ENCODE peak calls at places on chromosomes 12 and 14, in six cellular contexts. R is IMR-90, I is heart right ventricle, F is uterus, T is gastrocnemius medialis, P is mammary epithelial cell. Q is an unnamed sample. For H3K36me3, the result is how much of the 10 kb centered on the place peaks cover.

GRCh38 chr12:74418573-74418972 is 119.1 kb upstream of the ATXN7L3B start:
- DNase-seq in R (no peak), I (no peak), F (no peak), T (no peak), P (no peak), Q (no peak)

GRCh38 chr14:96754162-96754844 is 42.9 kb upstream of the VRK1 start:
- DNase-seq in R (peak), I (no peak), F (no peak), T (no peak), P (peak), Q (no peak)

GRCh38 chr14:98901511-98902205 is 370.3 kb downstream of the BCL11B start:
- DNase-seq in R (no peak), I (no peak), F (no peak), T (no peak), P (no peak), Q (no peak)

GRCh38 chr12:98424726-98425401 is 90.5 kb upstream of the TMPO start:
- DNase-seq in R (peak), I (peak), F (peak), T (peak), P (peak), Q (peak)

GRCh38 chr14:72780771-72781170 is 113.1 kb downstream of the DPF3 start:
- DNase-seq in R (peak), I (no peak), F (no peak), T (no peak), P (no peak), Q (peak)

GRCh38 chr12:107101651-107102050 is 8.3 kb upstream of the CRY1 start:
- DNase-seq in R (no peak), I (no peak), F (no peak), T (no peak), P (no peak), Q (no peak)

GRCh38 chr12:123934016-123934620 is 38.5 kb downstream of the CCDC92 start:
- DNase-seq in R (no peak), I (no peak), F (no peak), T (no peak), P (no peak), Q (no peak)

GRCh38 chr14:41285193-41285748 is 321.4 kb upstream of the LRFN5 start:
- DNase-seq in R (peak), I (peak), F (no peak), T (no peak), P (peak), Q (no peak)

GRCh38 chr12:45666452-45667215 is 62.9 kb upstream of the ARID2 start:
- DNase-seq in R (peak), I (no peak), F (no peak), T (no peak), P (no peak), Q (no peak)

GRCh38 chr14:32077081-32078029 is at the start of gene ARHGAP5:
- DNase-seq in R (peak), I (peak), F (peak), T (peak), P (no peak), Q (no peak)

GRCh38 chr14:24179961-24180726 is 8.3 kb downstream of the REC8 start:
- DNase-seq in R (peak), I (no peak), F (peak), T (no peak), P (peak), Q (peak)
- H3K36me3 ChIP-seq in R (half or more), I (half or more), F (under half), T (under half), P (under half), Q (half or more)

DNA sequence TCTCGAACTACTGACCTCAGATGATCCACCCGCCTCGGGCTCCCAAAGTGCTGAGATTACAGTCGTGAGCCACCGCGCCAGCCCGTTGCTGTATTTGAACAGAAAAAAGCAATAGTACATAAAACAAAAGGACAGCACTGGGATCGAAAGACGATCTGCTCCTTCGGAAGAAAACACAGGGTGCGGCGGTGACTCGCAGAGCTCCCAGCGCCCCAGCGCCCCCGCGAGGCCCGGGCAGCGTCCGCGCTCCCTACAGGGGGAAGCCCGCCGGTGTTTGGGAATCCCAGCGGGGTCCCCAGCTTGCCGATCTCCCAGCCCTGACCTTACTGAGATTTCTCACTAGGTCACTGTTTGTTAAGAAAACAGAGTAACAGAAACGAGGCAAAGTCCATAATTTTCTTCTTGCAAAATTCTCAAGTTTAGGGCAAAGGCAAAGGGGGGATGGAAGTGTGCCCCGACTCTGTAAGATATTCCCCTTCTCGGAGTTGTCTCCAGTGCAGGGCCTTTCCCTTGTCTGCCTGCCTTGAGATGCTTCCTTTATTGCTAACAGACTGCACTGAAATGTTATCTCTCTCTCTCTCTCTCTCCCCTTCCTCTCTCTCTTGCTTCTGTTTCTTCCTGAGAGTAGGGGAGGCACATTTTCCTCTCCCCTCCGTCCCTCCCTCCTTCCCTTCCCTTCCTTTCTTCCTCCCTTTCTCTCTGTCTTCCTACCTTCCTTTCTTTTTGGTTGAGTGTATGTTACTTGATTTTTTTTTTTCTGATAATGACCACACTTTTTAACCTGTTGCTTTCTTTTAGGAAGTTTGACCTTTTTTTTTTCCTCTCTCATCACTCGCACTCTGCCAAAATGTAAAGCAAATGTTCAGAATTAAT is 92.0 kb downstream of the TMEM30B start:
- DNase-seq in R (peak), I (peak), F (no peak), T (peak), P (no peak), Q (no peak)
- TF ChIP-seq CTCF in R (peak), I (no peak), F (no peak), T (peak), P (peak), Q (peak)

DNA sequence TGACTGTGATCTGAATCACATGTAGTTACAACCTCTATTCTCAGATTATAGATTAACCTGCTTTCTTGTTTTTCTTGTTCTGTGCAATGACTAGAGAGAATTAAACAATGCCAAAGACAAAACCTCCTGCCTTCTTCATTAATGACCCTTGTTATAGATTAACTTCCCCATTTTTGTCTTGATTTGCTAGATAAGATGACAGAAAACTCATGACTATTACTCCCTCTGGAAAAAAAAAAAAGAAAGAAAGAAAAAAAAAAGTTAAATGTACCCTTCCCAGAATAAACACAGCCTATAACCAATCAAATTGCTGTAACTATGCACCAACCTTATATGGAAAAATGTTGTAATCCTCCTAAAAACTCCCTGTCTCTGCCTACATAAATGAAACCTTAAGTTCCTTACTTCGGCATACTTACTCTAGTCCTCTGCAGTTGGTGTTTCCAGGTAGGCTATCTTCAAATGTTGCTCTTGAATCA is 41.1 kb upstream of the PCED1B start:
- DNase-seq in R (peak), I (no peak), F (no peak), T (no peak), P (peak), Q (no peak)
- H3K4me3 ChIP-seq in R (no peak), I (no peak), F (no peak), T (no peak), P (no peak), Q (no peak)

DNA sequence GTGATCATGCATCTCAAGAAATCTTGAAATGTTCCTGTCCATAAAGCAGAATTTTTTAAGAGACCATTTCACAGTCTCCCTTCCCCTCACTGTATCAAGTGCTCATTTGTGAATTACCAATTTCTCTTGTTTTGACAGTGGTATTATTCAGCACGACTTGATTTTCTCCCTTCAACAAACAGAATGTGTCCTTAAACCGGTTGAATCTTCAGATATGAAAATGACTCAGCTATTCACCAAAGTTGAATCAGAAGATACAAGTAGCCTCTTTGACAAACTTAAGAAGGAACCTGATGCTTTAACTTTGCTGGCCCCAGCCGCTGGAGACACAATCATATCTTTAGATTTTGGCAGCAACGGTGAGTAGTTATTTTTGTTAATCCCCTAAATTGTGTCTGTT is 25.5 kb upstream of the SNAPC1 start:
- DNase-seq in R (peak), I (no peak), F (no peak), T (no peak), P (no peak), Q (no peak)
- H3K36me3 ChIP-seq in R (half or more), I (half or more), F (under half), T (under half), P (half or more), Q (under half)

GRCh38 chr12:58931518-58931917 is 11.2 kb upstream of the LRIG3 start:
- DNase-seq in R (no peak), I (no peak), F (no peak), T (no peak), P (no peak), Q (no peak)
- TF ChIP-seq CTCF in R (no peak), I (no peak), F (no peak), T (no peak), P (peak), Q (no peak)

GRCh38 chr14:100902792-100903191 is 730 bp downstream of the RTL1 start:
- DNase-seq in R (no peak), I (no peak), F (no peak), T (no peak), P (no peak), Q (no peak)

GRCh38 chr14:100904307-100905019 is 941 bp upstream of the RTL1 start:
- DNase-seq in R (no peak), I (no peak), F (no peak), T (no peak), P (no peak), Q (no peak)

GRCh38 chr14:100905166-100905565 is 1.6 kb upstream of the RTL1 start:
- DNase-seq in R (no peak), I (no peak), F (no peak), T (no peak), P (no peak), Q (no peak)

GRCh38 chr14:100902295-100902694 is 1.2 kb downstream of the RTL1 start:
- DNase-seq in R (no peak), I (no peak), F (no peak), T (no peak), P (no peak), Q (no peak)

GRCh38 chr14:100903672-100904185 is at the start of gene RTL1:
- DNase-seq in R (no peak), I (no peak), F (no peak), T (no peak), P (no peak), Q (no peak)
- H3K4me3 ChIP-seq in R (no peak), I (no peak), F (no peak), T (no peak), P (no peak), Q (no peak)

GRCh38 chr12:109949089-109949488 is 47.1 kb downstream of the GIT2 start:
- DNase-seq in R (peak), I (peak), F (no peak), T (peak), P (no peak), Q (no peak)

GRCh38 chr12:109947511-109947910 is 47.4 kb downstream of the TCHP start:
- DNase-seq in R (peak), I (no peak), F (no peak), T (no peak), P (peak), Q (peak)

GRCh38 chr12:109946913-109947312 is 46.8 kb downstream of the TCHP start:
- DNase-seq in R (no peak), I (no peak), F (no peak), T (no peak), P (no peak), Q (no peak)

GRCh38 chr12:109946505-109946904 is 46.4 kb downstream of the TCHP start:
- DNase-seq in R (peak), I (peak), F (no peak), T (no peak), P (no peak), Q (no peak)

GRCh38 chr12:109948382-109948781 is 47.8 kb downstream of the GIT2 start:
- DNase-seq in R (no peak), I (no peak), F (no peak), T (no peak), P (no peak), Q (no peak)
- H3K36me3 ChIP-seq in R (under half), I (half or more), F (under half), T (under half), P (under half), Q (under half)

DNA sequence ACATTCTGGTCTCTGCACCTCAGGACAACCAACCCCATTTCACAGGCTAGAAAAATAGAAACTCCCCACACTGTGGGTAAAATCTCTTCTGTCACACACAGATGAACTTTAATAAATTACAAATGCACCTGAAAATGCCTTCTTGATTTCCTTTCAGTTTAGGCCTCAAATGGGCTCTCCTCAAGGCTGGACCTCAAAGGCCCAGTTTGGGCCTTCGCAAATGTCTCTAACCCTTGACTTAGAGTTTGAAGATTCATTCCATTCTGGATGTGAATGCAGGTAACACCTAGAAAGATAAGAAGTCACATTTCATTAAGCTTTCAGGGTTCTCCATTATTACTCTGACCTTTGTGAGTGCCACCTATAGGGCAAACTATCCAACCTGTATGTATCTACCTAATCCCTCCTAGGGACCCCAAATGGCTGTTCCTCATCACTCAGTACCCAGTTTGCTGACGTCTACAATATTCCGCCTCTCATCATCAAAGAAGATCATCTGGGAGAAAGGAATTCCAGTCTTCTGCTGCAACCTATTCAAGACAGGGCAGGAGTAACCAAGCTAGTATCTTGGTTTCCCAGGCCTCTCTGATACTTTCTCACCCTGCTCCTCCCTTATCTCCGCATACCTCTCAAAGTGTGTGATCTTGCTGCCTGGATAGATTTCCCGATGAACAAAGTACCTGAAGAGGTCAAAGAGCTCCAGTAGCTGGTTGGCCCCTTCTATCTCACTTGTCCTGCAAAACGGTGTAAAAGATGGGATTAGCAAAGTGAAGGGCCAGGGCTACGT is 771 bp upstream of the CHMP4A start:
- DNase-seq in R (no peak), I (no peak), F (no peak), T (no peak), P (no peak), Q (no peak)
- TF ChIP-seq CTCF in R (no peak), I (no peak), F (no peak), T (no peak), P (no peak), Q (no peak)